ENCODE peak calls at places on chromosomes 3 and 15, in nine cellular contexts. H is GM12878, P is mammary epithelial cell, Z is neural progenitor cell, C is tibial nerve, O is epithelial cell of esophagus, I is cardiac muscle cell, G is endothelial cell, N is GM13976. S is an unnamed sample.

GRCh38 chr3:9279959-9280358 is 30.5 kb upstream of the SRGAP3 start:
- DNase-seq in H (no peak), P (peak), Z (peak), C (no peak), O (peak), I (no peak), G (no peak), N (no peak), S (no peak)

GRCh38 chr15:85581495-85581894 is 201.1 kb downstream of the AKAP13 start:
- DNase-seq in H (no peak), P (no peak), Z (no peak), C (no peak), O (no peak), I (no peak), G (no peak), N (no peak), S (peak)

GRCh38 chr15:48962662-48963523 is 826 bp downstream of the SHC4 start:
- DNase-seq in H (no peak), P (peak), Z (peak), C (no peak), O (peak), I (peak), G (peak), N (peak), S (peak)

GRCh38 chr3:130341388-130341787 is 4.1 kb upstream of the COL6A5 start:
- DNase-seq in H (no peak), P (peak), Z (no peak), C (no peak), O (peak), I (no peak), G (no peak), N (no peak), S (no peak)

GRCh38 chr15:63494406-63494805 is 10.0 kb upstream of the USP3 start:
- DNase-seq in H (no peak), P (no peak), Z (no peak), C (no peak), O (no peak), I (no peak), G (no peak), N (no peak), S (no peak)

GRCh38 chr3:41846850-41847249 is 115.1 kb downstream of the ULK4 start:
- DNase-seq in H (no peak), P (no peak), Z (no peak), C (no peak), O (no peak), I (no peak), G (no peak), N (no peak), S (no peak)

GRCh38 chr15:25890532-25890931 is 27.4 kb upstream of the ATP10A start:
- DNase-seq in H (no peak), P (no peak), Z (no peak), C (no peak), O (no peak), I (no peak), G (no peak), N (no peak), S (no peak)

GRCh38 chr3:121724130-121724529 is 25.4 kb downstream of the GOLGB1 start:
- DNase-seq in H (peak), P (no peak), Z (no peak), C (no peak), O (no peak), I (no peak), G (no peak), N (peak), S (no peak)

GRCh38 chr15:70243686-70244540 is 146.2 kb upstream of the TLE3 start:
- DNase-seq in H (no peak), P (no peak), Z (peak), C (no peak), O (no peak), I (peak), G (no peak), N (no peak), S (no peak)

GRCh38 chr3:107117922-107118576 is 259.2 kb upstream of the CCDC54 start:
- DNase-seq in H (no peak), P (peak), Z (peak), C (peak), O (peak), I (peak), G (peak), N (peak), S (peak)

GRCh38 chr3:35663471-35663870 is 24.1 kb downstream of the ARPP21 start:
- DNase-seq in H (no peak), P (no peak), Z (no peak), C (no peak), O (no peak), I (no peak), G (no peak), N (no peak), S (no peak)

GRCh38 chr3:183202004-183202722 is 39.6 kb upstream of the LAMP3 start:
- DNase-seq in H (no peak), P (peak), Z (no peak), C (no peak), O (peak), I (no peak), G (no peak), N (no peak), S (no peak)

GRCh38 chr3:73681610-73682009 is 56.9 kb upstream of the PDZRN3 start:
- DNase-seq in H (no peak), P (peak), Z (no peak), C (no peak), O (peak), I (no peak), G (no peak), N (no peak), S (no peak)

GRCh38 chr3:5197470-5198312 is 10.2 kb downstream of the EDEM1 start:
- DNase-seq in H (peak), P (peak), Z (no peak), C (no peak), O (peak), I (no peak), G (no peak), N (peak), S (no peak)

GRCh38 chr3:149199474-149199873 is 22.2 kb downstream of the CP start:
- DNase-seq in H (no peak), P (no peak), Z (no peak), C (no peak), O (no peak), I (no peak), G (no peak), N (no peak), S (no peak)

GRCh38 chr3:71453822-71454512 is 129.6 kb downstream of the FOXP1 start:
- DNase-seq in H (no peak), P (no peak), Z (no peak), C (no peak), O (peak), I (no peak), G (no peak), N (no peak), S (no peak)

GRCh38 chr3:111582114-111582461 is 13.1 kb downstream of the ZBED2 start:
- DNase-seq in H (no peak), P (peak), Z (no peak), C (no peak), O (peak), I (no peak), G (no peak), N (no peak), S (no peak)

GRCh38 chr3:64730651-64731050 is 42.9 kb upstream of the ADAMTS9 start:
- DNase-seq in H (no peak), P (no peak), Z (no peak), C (no peak), O (no peak), I (no peak), G (no peak), N (no peak), S (peak)

GRCh38 chr15:82832601-82833209 is 23.3 kb downstream of the WHAMM start:
- DNase-seq in H (peak), P (peak), Z (no peak), C (no peak), O (peak), I (no peak), G (no peak), N (peak), S (peak)

GRCh38 chr15:33941279-33942063 is 26.8 kb upstream of the CHRM5 start:
- DNase-seq in H (no peak), P (no peak), Z (no peak), C (no peak), O (no peak), I (no peak), G (no peak), N (no peak), S (no peak)

GRCh38 chr3:149393355-149394165 is 16.1 kb upstream of the TM4SF1 start:
- DNase-seq in H (peak), P (peak), Z (peak), C (peak), O (peak), I (peak), G (peak), N (peak), S (peak)

GRCh38 chr3:126826693-126827092 is 122.7 kb downstream of the CHCHD6 start:
- DNase-seq in H (no peak), P (no peak), Z (no peak), C (no peak), O (no peak), I (no peak), G (no peak), N (no peak), S (no peak)

GRCh38 chr15:37016287-37016686 is 84.1 kb downstream of the MEIS2 start:
- DNase-seq in H (no peak), P (no peak), Z (no peak), C (no peak), O (no peak), I (no peak), G (no peak), N (no peak), S (no peak)

GRCh38 chr3:88113311-88114162 is 36.2 kb upstream of the C3orf38 start:
- DNase-seq in H (peak), P (peak), Z (peak), C (peak), O (peak), I (peak), G (peak), N (peak), S (peak)

GRCh38 chr15:39888809-39889208 is 31.3 kb downstream of the GPR176 start:
- DNase-seq in H (no peak), P (no peak), Z (no peak), C (no peak), O (peak), I (no peak), G (no peak), N (no peak), S (no peak)

GRCh38 chr15:78726870-78727551 is 84.3 kb downstream of the ADAMTS7 start:
- DNase-seq in H (no peak), P (peak), Z (peak), C (no peak), O (peak), I (peak), G (no peak), N (no peak), S (peak)

GRCh38 chr3:159075302-159075701 is 273.4 kb downstream of the MFSD1 start:
- DNase-seq in H (no peak), P (no peak), Z (no peak), C (no peak), O (no peak), I (no peak), G (no peak), N (no peak), S (no peak)

GRCh38 chr3:153442799-153443487 is 280.9 kb downstream of the RAP2B start:
- DNase-seq in H (no peak), P (no peak), Z (no peak), C (no peak), O (no peak), I (no peak), G (no peak), N (no peak), S (no peak)

GRCh38 chr15:79844221-79844620 is 52.6 kb downstream of the MTHFS start:
- DNase-seq in H (no peak), P (no peak), Z (no peak), C (no peak), O (no peak), I (no peak), G (no peak), N (no peak), S (no peak)

GRCh38 chr3:130759692-130760338 is 13.2 kb upstream of the PIK3R4 start:
- DNase-seq in H (no peak), P (peak), Z (peak), C (no peak), O (peak), I (peak), G (peak), N (peak), S (peak)

GRCh38 chr15:96716100-96716499 is 385.6 kb downstream of the NR2F2 start:
- DNase-seq in H (no peak), P (no peak), Z (no peak), C (no peak), O (no peak), I (no peak), G (no peak), N (no peak), S (no peak)

GRCh38 chr3:189493271-189493670 is 137.9 kb upstream of the TP63 start:
- DNase-seq in H (no peak), P (no peak), Z (no peak), C (no peak), O (no peak), I (no peak), G (no peak), N (no peak), S (no peak)

GRCh38 chr3:37050242-37050641 is 56.9 kb downstream of the MLH1 start:
- DNase-seq in H (no peak), P (no peak), Z (no peak), C (no peak), O (no peak), I (peak), G (no peak), N (no peak), S (no peak)

GRCh38 chr3:194141415-194142155 is 5.6 kb downstream of the HES1 start:
- DNase-seq in H (no peak), P (peak), Z (peak), C (peak), O (peak), I (peak), G (peak), N (peak), S (peak)

GRCh38 chr15:96142498-96142897 is 188.0 kb upstream of the NR2F2 start:
- DNase-seq in H (no peak), P (no peak), Z (no peak), C (no peak), O (no peak), I (no peak), G (no peak), N (no peak), S (no peak)

GRCh38 chr3:48680811-48681540 is 4.7 kb downstream of the NCKIPSD start:
- DNase-seq in H (no peak), P (no peak), Z (no peak), C (no peak), O (no peak), I (no peak), G (no peak), N (no peak), S (no peak)

GRCh38 chr15:63872759-63873510 is 39.2 kb upstream of the HERC1 start:
- DNase-seq in H (no peak), P (no peak), Z (no peak), C (no peak), O (no peak), I (no peak), G (peak), N (no peak), S (no peak)

GRCh38 chr3:54681706-54682105 is 246.2 kb downstream of the LRTM1 start:
- DNase-seq in H (no peak), P (no peak), Z (no peak), C (no peak), O (no peak), I (no peak), G (no peak), N (no peak), S (no peak)

DNA sequence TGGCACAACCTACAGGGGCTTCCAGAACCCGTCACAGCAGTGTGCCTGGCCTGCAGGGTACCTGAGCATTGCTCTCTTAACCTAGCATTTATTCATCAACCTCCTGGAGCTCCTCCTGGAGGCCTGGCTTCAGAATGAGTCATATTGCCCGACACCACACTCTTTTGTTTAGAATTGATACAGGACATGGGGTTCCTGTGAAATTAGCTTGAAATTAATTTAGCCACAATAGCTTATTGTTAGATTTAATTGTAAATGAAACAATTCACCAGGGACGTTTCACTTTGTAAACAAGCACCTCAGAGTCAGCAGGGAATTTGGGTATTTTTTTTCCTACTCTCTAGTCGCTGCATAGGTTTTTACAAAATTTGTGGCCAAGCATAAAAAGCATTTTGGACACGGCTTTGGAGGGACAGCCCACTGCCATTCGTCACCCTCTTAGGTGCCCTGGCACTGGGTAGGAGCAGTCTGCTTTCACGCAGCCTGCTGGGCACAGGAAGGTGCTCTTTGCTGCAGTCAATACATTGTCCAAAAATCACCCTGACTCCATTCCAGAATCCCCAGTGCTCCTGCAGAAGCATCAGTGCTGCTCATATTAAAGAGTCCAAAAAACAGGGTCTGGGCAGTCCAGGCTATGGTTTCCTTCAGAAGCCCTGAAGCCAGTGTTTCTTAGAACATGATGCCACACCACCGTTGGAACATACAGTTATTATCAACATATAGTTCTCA is 60.8 kb upstream of the MEF2A start:
- DNase-seq in H (no peak), P (peak), Z (no peak), C (no peak), O (peak), I (no peak), G (no peak), N (no peak), S (no peak)
- TF ChIP-seq CTCF in H (peak), P (no peak), Z (no peak), C (no peak), O (no peak), I (peak), G (no peak), N (peak), S (peak)

DNA sequence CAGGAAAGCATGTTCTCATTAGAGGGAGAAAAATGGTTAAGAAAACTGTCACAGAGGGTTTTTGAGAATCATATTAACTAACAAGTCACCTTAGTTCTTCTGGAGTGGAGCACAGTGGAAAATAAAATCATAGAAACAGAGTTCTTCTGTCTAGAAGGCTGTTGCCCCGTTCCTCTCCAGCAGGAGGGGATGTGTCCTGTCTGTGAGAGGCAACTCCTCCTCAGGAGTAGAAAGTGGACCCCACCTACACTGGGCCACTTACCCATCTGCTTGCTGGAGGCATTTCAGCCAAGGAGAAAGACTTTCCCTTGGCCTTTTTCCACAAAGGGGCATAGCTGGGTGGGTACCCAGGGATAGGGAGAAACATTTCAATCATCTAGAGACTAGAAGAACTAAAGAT is 106.6 kb downstream of the SSR3 start:
- DNase-seq in H (no peak), P (peak), Z (peak), C (no peak), O (peak), I (peak), G (peak), N (peak), S (peak)
- TF ChIP-seq CTCF in H (peak), P (peak), Z (peak), C (no peak), O (peak), I (peak), G (peak), N (no peak), S (peak)

DNA sequence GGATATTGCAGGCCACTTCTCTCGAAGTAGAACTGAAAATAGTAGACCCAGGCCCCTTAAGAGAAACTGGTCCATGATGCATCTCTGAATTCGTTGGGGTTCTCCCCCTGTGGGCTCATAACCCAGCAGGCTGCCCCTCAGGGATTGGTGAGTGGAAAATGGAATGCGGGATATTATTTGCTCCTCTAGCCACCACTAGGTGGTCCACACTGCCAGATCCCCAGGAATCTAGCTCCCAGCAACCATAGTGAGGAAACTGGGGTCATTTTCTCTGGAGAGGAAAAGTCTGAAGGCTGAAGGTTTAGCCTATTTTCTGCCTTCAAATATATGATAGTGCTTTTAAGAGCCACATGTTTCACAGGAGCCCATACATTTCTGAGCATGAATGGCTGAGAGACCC is 6.7 kb downstream of the CX3CR1 start:
- DNase-seq in H (no peak), P (no peak), Z (no peak), C (no peak), O (no peak), I (no peak), G (no peak), N (no peak), S (no peak)
- TF ChIP-seq CTCF in H (no peak), P (no peak), Z (peak), C (no peak), O (no peak), I (peak), G (no peak), N (no peak), S (no peak)

DNA sequence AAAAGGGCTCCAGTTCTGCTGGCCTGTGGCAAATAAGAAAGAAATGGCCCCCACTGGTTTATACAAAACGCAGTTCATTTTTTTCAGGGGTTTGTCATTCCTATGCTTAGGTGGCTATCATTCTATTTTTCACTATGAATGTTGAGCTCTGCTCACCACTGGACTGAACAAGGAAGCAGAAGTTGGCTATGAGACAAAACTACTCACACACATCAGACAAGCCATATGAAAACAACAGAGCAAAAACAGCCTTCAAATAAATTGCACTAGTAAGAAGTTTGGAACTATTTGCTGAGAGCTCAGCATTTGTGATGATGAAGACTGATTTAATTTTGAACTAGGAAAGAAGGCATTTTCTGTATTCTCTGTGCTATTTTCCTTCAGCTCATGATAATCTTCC is 328.5 kb downstream of the MECOM start:
- DNase-seq in H (no peak), P (no peak), Z (no peak), C (no peak), O (no peak), I (no peak), G (no peak), N (no peak), S (no peak)
- TF ChIP-seq CTCF in H (no peak), P (no peak), Z (no peak), C (no peak), O (no peak), I (no peak), G (no peak), N (no peak), S (no peak)

GRCh38 chr3:170056710-170057454 is 19.1 kb downstream of the GPR160 start:
- DNase-seq in H (peak), P (no peak), Z (no peak), C (no peak), O (peak), I (no peak), G (no peak), N (peak), S (no peak)

GRCh38 chr3:170055209-170055608 is 17.4 kb downstream of the GPR160 start:
- DNase-seq in H (peak), P (peak), Z (no peak), C (no peak), O (peak), I (no peak), G (no peak), N (peak), S (no peak)

GRCh38 chr3:170057550-170057949 is 19.8 kb downstream of the GPR160 start:
- DNase-seq in H (no peak), P (no peak), Z (no peak), C (no peak), O (no peak), I (no peak), G (no peak), N (no peak), S (no peak)

GRCh38 chr3:170052398-170052797 is 14.6 kb downstream of the GPR160 start:
- DNase-seq in H (no peak), P (no peak), Z (no peak), C (no peak), O (no peak), I (no peak), G (no peak), N (no peak), S (no peak)

GRCh38 chr3:170054204-170054603 is 16.4 kb downstream of the GPR160 start:
- DNase-seq in H (no peak), P (no peak), Z (no peak), C (no peak), O (peak), I (no peak), G (no peak), N (no peak), S (no peak)
- TF ChIP-seq CTCF in H (peak), P (no peak), Z (peak), C (no peak), O (peak), I (peak), G (no peak), N (peak), S (peak)

S was measured in Calu3.